ENCODE peak calls at places on chromosomes 13 and 19, in nine cellular contexts. P is uterus, W is small intestine, T is ascending aorta, E is left lung, F is testis, Y is Peyer's patch, V is cardiac muscle cell, I is HCT116. U is an unnamed sample. For H3K4me1, the result is how much of the 10 kb centered on the place peaks cover.

GRCh38 chr19:8441725-8442544 is 2.8 kb upstream of the HNRNPM start:
- DNase-seq in I (no peak), E (no peak), V (no peak), F (no peak), W (no peak), P (no peak), Y (no peak), T (no peak), U (no peak)

GRCh38 chr13:98258226-98258625 is 81.2 kb upstream of the RNF113B start:
- DNase-seq in T (no peak), F (no peak), V (no peak), Y (no peak), E (no peak), P (no peak), W (no peak), I (no peak), U (no peak)

GRCh38 chr19:42051166-42052115 is 18.6 kb downstream of the GRIK5 start:
- DNase-seq in W (peak), I (no peak), F (no peak), E (no peak), Y (no peak), T (no peak), V (no peak), P (no peak), U (peak)

GRCh38 chr13:70457474-70457873 is 349.2 kb upstream of the KLHL1 start:
- DNase-seq in P (no peak), V (no peak), W (no peak), E (no peak), F (no peak), T (no peak), I (no peak), Y (no peak), U (no peak)

GRCh38 chr13:31528758-31529157 is 210.6 kb upstream of the RXFP2 start:
- DNase-seq in V (no peak), Y (no peak), T (no peak), E (no peak), W (no peak), F (no peak), I (no peak), P (no peak), U (no peak)

GRCh38 chr13:91567485-91568207 is 169.2 kb downstream of the GPC5 start:
- DNase-seq in W (no peak), P (no peak), T (no peak), Y (no peak), E (no peak), V (no peak), F (no peak), I (no peak), U (no peak)

GRCh38 chr13:98171806-98172569 is 5.1 kb downstream of the RNF113B start:
- DNase-seq in E (peak), I (no peak), P (no peak), F (peak), Y (no peak), T (no peak), W (no peak), V (no peak), U (no peak)

GRCh38 chr13:78326608-78327007 is 276.7 kb downstream of the POU4F1 start:
- DNase-seq in V (peak), P (no peak), I (no peak), F (no peak), T (no peak), E (no peak), Y (no peak), W (no peak), U (no peak)

GRCh38 chr19:45069056-45069455 is 7.2 kb downstream of the ZNF296 start:
- DNase-seq in I (no peak), V (no peak), P (no peak), T (no peak), E (no peak), W (peak), Y (peak), F (peak), U (no peak)

GRCh38 chr19:19643158-19644053 is at the start of gene GMIP:
- DNase-seq in W (peak), F (peak), P (peak), T (peak), I (peak), Y (peak), V (peak), E (peak), U (peak)

GRCh38 chr19:16203256-16204004 is 5.7 kb downstream of the AP1M1 start:
- DNase-seq in E (no peak), P (no peak), V (no peak), Y (no peak), F (no peak), W (no peak), I (no peak), T (no peak), U (no peak)

GRCh38 chr19:42193706-42194105 is 23.8 kb downstream of the DEDD2 start:
- DNase-seq in F (no peak), Y (no peak), I (no peak), V (no peak), P (no peak), W (peak), E (no peak), T (no peak), U (no peak)

GRCh38 chr13:27927444-27928352 is 7.9 kb downstream of the PDX1 start:
- DNase-seq in W (peak), T (no peak), E (no peak), F (no peak), I (no peak), V (no peak), P (no peak), Y (no peak), U (no peak)

DNA sequence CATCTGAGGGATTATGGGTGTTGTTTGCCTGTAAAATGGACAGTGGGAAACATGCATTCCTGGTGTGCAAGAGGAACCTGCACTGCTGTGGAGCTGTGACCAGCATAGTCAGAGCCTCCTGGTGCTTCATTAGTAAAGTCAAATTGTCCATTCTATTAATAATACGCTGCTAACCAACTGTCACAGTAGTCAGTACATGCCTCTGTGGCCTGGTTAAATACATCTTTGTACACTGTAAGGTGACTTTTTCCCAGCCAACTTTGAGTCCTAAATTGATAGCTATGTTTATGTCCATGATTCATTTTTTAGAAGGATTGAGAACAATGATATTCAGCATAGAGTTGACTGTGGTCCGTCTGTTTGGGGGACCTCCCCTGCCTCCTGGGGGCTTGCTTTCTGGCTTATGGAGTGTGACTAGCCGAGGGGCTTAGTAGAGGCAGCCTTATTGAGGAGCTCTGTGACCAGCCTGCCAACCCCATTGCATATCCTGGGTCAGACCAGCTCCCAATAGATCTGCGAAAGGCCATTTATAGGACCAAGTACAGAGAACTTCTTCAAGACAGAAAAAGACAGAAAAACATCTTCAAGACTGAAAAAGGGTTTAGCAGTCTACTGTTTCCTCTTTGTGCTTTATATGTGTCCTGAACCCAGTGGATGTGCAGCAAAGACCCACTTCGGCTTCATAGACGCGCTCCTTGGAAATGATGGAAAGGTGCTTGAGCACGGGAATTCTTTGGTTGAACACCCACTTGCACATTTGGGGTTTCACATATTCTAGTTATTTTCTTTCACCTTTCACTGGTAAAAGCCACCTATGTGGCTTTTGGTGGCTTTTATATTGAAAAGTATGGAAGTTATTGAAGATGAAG is 4.3 kb downstream of the GPR183 start:
- DNase-seq in Y (no peak), T (no peak), V (no peak), I (no peak), W (no peak), P (no peak), F (no peak), E (no peak), U (no peak)
- H3K27ac ChIP-seq in Y (peak), T (no peak), V (no peak), I (no peak), W (no peak), P (no peak), F (no peak), E (no peak), U (peak)

GRCh38 chr19:4380254-4380727 is 20.1 kb downstream of the SH3GL1 start:
- DNase-seq in Y (no peak), E (peak), V (no peak), F (peak), I (no peak), T (no peak), P (peak), W (peak), U (peak)

GRCh38 chr19:4376245-4376990 is 23.9 kb downstream of the SH3GL1 start:
- DNase-seq in I (no peak), F (no peak), T (no peak), E (no peak), P (no peak), V (no peak), Y (no peak), W (no peak), U (no peak)

GRCh38 chr19:4378886-4379285 is 21.5 kb downstream of the SH3GL1 start:
- DNase-seq in E (no peak), I (no peak), Y (no peak), T (no peak), V (no peak), W (no peak), F (no peak), P (no peak), U (no peak)

GRCh38 chr19:4376991-4377781 is 23.2 kb downstream of the SH3GL1 start:
- DNase-seq in I (no peak), Y (no peak), P (no peak), E (peak), V (no peak), W (peak), T (no peak), F (no peak), U (no peak)

DNA sequence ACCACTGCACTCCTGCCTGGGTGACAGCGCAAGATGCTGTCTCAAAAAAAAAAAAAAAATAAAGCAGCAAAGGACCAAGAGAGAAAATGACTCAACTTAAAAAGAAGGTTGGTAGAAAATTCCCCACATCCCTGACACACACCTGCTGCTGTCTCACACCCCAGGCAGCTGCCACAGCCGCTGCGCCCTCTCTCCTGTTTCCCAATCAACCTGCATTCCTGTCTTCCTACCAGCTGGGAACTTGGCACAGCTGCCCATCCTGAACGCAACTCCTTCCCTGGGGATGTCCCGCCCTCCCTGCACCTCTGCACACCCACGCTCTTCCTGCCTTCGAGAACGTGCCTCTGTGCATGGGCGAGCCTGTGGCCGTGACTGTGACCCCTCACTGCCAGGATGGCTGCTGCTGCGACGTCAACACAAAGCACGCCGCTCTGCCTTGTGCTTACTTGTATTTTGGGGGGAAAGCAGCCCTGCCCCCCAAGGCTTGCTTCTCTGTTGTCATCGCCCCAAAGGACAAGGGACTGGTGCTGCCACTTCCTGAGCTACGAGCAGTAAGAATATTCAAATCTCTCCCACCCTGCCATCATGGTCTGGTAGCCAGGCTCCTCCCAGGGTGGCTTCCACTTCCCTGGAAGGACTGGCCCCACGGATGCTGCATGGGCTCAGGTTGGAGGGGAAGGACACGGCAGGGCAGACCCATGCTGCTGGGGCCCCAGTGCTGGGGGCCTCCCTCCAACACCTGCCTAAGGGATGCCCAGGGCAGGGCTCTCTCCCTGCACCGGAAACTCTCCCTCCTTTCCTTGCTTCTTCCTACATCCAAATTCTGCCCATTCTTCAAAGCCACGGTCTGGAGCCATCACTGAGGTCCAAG is 20.7 kb downstream of the SH3GL1 start:
- DNase-seq in W (peak), I (no peak), F (no peak), V (no peak), T (no peak), Y (no peak), P (peak), E (peak), U (peak)
- H3K4me1 ChIP-seq in W (under half), I (half or more), F (under half), V (under half), T (under half), Y (under half), P (under half), E (under half), U (half or more)

DNA sequence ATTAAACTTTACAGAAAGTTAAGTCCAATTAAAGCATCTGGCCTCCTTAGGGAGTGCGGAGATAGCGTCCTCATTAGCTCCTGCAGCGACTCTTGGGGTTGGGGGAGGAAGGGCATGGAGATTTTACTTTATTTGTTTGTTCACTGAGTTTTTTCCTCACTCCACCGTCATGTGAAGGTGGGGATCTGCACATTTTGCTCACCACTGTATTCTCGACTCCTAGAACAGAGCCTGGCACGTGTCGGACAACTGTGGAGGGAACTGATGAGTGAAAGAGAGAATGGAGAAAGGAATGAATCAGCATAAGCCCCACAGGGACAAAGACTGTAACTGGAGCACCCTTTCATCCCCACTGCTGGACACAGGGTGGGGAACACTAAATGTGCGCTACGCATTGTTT is 205.1 kb upstream of the TSHZ3 start:
- DNase-seq in E (no peak), W (no peak), Y (no peak), P (no peak), V (no peak), F (peak), T (no peak), I (no peak), U (no peak)
- H3K27ac ChIP-seq in E (no peak), W (no peak), Y (peak), P (no peak), V (no peak), F (no peak), T (no peak), I (no peak), U (no peak)

GRCh38 chr19:38647966-38648788 is 728 bp downstream of the ACTN4 start:
- DNase-seq in Y (peak), T (no peak), V (peak), W (no peak), E (no peak), P (no peak), I (no peak), F (no peak), U (no peak)

GRCh38 chr19:38650911-38651584 is 3.6 kb downstream of the ACTN4 start:
- DNase-seq in E (no peak), Y (no peak), V (no peak), T (peak), W (no peak), P (peak), F (no peak), I (no peak), U (no peak)

GRCh38 chr19:38648789-38649304 is 1.4 kb downstream of the ACTN4 start:
- DNase-seq in E (no peak), T (no peak), V (no peak), Y (no peak), F (no peak), I (no peak), P (no peak), W (no peak), U (no peak)

GRCh38 chr19:38649305-38650179 is 2.1 kb downstream of the ACTN4 start:
- DNase-seq in T (no peak), F (no peak), E (peak), Y (peak), I (no peak), W (peak), P (peak), V (no peak), U (no peak)

GRCh38 chr19:38650180-38650775 is 2.8 kb downstream of the ACTN4 start:
- DNase-seq in W (peak), E (no peak), P (no peak), Y (peak), T (no peak), V (no peak), I (no peak), F (no peak), U (no peak)
- H3K4me1 ChIP-seq in W (under half), E (half or more), P (under half), Y (under half), T (under half), V (under half), I (half or more), F (half or more), U (half or more)

DNA sequence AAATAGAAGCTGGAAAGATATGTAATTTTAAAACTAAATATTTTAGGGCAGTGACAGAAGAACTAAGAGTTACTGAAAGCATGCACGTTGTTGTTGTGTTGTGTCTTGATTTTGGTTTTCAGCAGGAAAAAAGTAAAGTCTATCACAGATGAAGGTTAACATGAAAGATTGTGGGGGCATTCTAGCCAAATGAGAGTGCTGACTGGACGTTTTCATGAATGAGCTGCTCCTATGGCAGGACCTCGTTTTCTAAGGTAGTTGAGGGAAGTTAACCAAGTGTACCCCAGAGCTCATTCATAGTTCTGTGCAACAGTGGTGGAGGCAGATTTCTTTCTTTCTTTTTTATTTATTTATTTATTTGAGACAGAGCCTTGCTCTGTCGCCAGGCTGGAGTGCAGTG is 194.6 kb upstream of the IRS2 start:
- DNase-seq in V (no peak), E (no peak), I (no peak), T (no peak), W (no peak), P (no peak), Y (no peak), F (no peak), U (no peak)
- H3K27ac ChIP-seq in V (no peak), E (no peak), I (no peak), T (no peak), W (no peak), P (no peak), Y (no peak), F (no peak), U (no peak)

GRCh38 chr13:41056996-41057711 is 4.2 kb upstream of the WBP4 start:
- DNase-seq in Y (no peak), T (no peak), V (no peak), W (peak), E (no peak), P (no peak), F (no peak), I (no peak), U (no peak)
- H3K4me1 ChIP-seq in Y (under half), T (under half), V (under half), W (under half), E (under half), P (under half), F (under half), I (half or more), U (under half)

GRCh38 chr13:40109324-40109958 is 454.0 kb downstream of the COG6 start:
- DNase-seq in E (no peak), F (no peak), W (no peak), Y (no peak), P (peak), T (peak), V (no peak), I (no peak), U (no peak)
- H3K27ac ChIP-seq in E (peak), F (no peak), W (no peak), Y (no peak), P (no peak), T (no peak), V (no peak), I (no peak), U (no peak)

GRCh38 chr13:113853518-113854237 is 10.2 kb downstream of the GAS6 start:
- DNase-seq in E (peak), F (peak), T (no peak), Y (peak), W (no peak), I (no peak), V (no peak), P (peak), U (no peak)
- H3K4me1 ChIP-seq in E (under half), F (half or more), T (under half), Y (under half), W (under half), I (under half), V (under half), P (half or more), U (under half)

GRCh38 chr19:3057275-3057714 is 5.0 kb downstream of the TLE5 start:
- DNase-seq in E (peak), I (no peak), P (peak), T (peak), F (peak), W (no peak), Y (no peak), V (no peak), U (no peak)

GRCh38 chr19:3054972-3055740 is 7.1 kb downstream of the TLE5 start:
- DNase-seq in F (no peak), Y (no peak), I (no peak), W (peak), E (no peak), V (no peak), P (no peak), T (no peak), U (no peak)

GRCh38 chr19:3055741-3056453 is 6.4 kb downstream of the TLE5 start:
- DNase-seq in T (no peak), W (peak), Y (peak), E (peak), V (no peak), I (peak), P (peak), F (no peak), U (no peak)

GRCh38 chr19:3058009-3058820 is 4.1 kb downstream of the TLE5 start:
- DNase-seq in P (no peak), F (peak), E (no peak), V (no peak), T (no peak), W (no peak), I (no peak), Y (no peak), U (no peak)

DNA sequence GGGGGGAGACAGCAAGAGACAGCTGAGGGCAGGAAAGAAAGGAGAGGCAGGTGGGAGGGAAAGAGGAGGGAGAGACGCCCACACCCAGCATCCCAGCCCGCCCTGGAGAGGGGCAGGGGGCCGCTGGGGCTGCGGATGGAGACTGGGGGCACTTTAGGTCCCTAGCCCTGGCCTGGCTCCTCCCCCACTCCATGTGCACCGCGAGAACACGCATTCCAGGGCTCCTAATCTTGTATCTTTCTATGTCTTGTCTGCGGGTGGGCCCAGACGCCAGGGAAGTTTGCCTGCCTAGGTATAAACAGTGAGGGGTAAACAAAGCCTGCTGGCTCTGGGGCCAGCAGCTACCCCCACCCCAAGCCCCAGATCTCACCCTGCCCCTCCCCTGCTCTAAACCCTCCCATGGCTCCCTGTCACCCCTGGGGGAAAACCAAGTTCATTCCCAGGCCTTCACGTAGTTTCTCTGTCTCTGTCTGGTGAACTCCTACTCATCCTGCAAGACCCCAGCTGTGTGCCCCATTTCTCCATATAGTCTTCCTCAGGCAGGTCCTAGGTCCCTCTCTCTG is 5.8 kb downstream of the TLE5 start:
- DNase-seq in P (no peak), I (no peak), E (no peak), Y (no peak), T (no peak), V (no peak), W (no peak), F (peak), U (no peak)
- H3K27ac ChIP-seq in P (peak), I (peak), E (peak), Y (peak), T (peak), V (peak), W (no peak), F (peak), U (peak)